ENCODE peak calls at places on chromosomes 12 and 14, in eight cellular contexts. R, X, I, E, T, U, Y and N are unnamed samples.

GRCh38 chr14:86777950-86778602 is 1214.9 kb downstream of the GALC start:
- DNase-seq in R (no peak), X (no peak), I (no peak), E (no peak), T (no peak), U (no peak), Y (no peak), N (no peak)

GRCh38 chr14:50560929-50561280 is 960 bp downstream of the ATL1 start:
- DNase-seq in R (peak; percentile 27), X (peak; percentile 66), I (peak; percentile 12), E (peak; percentile 75), T (peak; percentile 76), U (peak; percentile 84), Y (peak; percentile 81), N (no peak)

GRCh38 chr14:31746326-31746725 is 185.1 kb downstream of the NUBPL start:
- DNase-seq in R (no peak), X (no peak), I (no peak), E (no peak), T (no peak), U (no peak), Y (no peak), N (no peak)

GRCh38 chr12:50764861-50765324 is 992 bp downstream of the ATF1 start:
- DNase-seq in R (peak; percentile 62), X (peak; percentile 74), I (no peak), E (peak; percentile 32), T (no peak), U (peak; percentile 43), Y (no peak), N (peak; percentile 78)

GRCh38 chr12:108337235-108338223 is 1.6 kb downstream of the CMKLR1 start:
- DNase-seq in R (peak; percentile 85), X (peak; percentile 20), I (no peak), E (peak; percentile 25), T (no peak), U (no peak), Y (no peak), N (peak; percentile 88)

GRCh38 chr14:21455592-21455911 is 371 bp downstream of the CHD8 start:
- DNase-seq in R (no peak), X (no peak), I (no peak), E (no peak), T (no peak), U (no peak), Y (peak; percentile 58), N (peak; percentile 76)

GRCh38 chr14:60183724-60184596 is 18.8 kb upstream of the DHRS7 start:
- DNase-seq in R (peak; percentile 58), X (peak; percentile 26), I (peak; percentile 72), E (no peak), T (no peak), U (no peak), Y (no peak), N (no peak)

GRCh38 chr14:91649930-91650329 is 82.0 kb downstream of the CATSPERB start:
- DNase-seq in R (peak; percentile 25), X (peak; percentile 43), I (peak; percentile 18), E (peak; percentile 7), T (no peak), U (no peak), Y (no peak), N (peak; percentile 79)

GRCh38 chr12:53430116-53430515 is 6.5 kb downstream of the AMHR2 start:
- DNase-seq in R (no peak), X (no peak), I (no peak), E (no peak), T (no peak), U (no peak), Y (no peak), N (no peak)

GRCh38 chr14:54427914-54428313 is 13.3 kb downstream of the CNIH1 start:
- DNase-seq in R (no peak), X (no peak), I (no peak), E (no peak), T (no peak), U (no peak), Y (no peak), N (no peak)

GRCh38 chr14:54425537-54426274 is 15.5 kb downstream of the CNIH1 start:
- DNase-seq in R (no peak), X (no peak), I (no peak), E (no peak), T (no peak), U (no peak), Y (no peak), N (no peak)

GRCh38 chr14:54423991-54424390 is 17.2 kb downstream of the CNIH1 start:
- DNase-seq in R (no peak), X (no peak), I (no peak), E (no peak), T (no peak), U (no peak), Y (no peak), N (no peak)

GRCh38 chr14:54424479-54424901 is 16.7 kb downstream of the CNIH1 start:
- DNase-seq in R (no peak), X (no peak), I (no peak), E (no peak), T (no peak), U (no peak), Y (no peak), N (no peak)

DNA sequence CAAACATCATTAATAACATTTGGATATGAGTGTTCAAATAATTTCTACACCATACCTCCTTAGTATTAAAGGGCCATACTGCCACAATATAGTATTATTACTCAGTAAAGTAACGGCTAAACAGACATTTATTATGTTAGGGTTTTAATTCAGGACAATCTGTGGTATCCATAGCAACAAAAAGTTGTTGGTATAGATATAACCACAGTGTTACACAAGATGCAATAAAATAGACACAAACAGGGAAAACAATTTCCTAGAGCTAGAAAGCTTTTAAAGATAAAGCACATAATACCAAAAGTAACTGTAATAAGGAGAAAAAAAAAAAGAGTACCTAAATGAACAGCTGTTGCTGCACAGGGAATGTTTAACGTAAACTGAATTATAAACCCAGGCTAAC is 16.1 kb downstream of the CNIH1 start:
- DNase-seq in R (no peak), X (no peak), I (no peak), E (no peak), T (no peak), U (no peak), Y (no peak), N (no peak)
- H3K36me3 ChIP-seq in R (peaks cover 5% of the 10 kb centered on the region), X (peaks cover 90% of the 10 kb centered on the region), I (peaks cover 10% of the 10 kb centered on the region), E (no peaks in the 10 kb centered on the region), T (peaks cover 18% of the 10 kb centered on the region), U (no peaks in the 10 kb centered on the region), Y (no peaks in the 10 kb centered on the region), N (peaks cover 43% of the 10 kb centered on the region)

GRCh38 chr12:104342147-104342546 is 38.6 kb downstream of the EID3 start:
- DNase-seq in R (no peak), X (no peak), I (no peak), E (no peak), T (no peak), U (no peak), Y (no peak), N (no peak)
- H3K36me3 ChIP-seq in R (peaks cover 13% of the 10 kb centered on the region), X (peaks cover 82% of the 10 kb centered on the region), I (peaks cover 24% of the 10 kb centered on the region), E (no peaks in the 10 kb centered on the region), T (peaks cover 32% of the 10 kb centered on the region), U (no peaks in the 10 kb centered on the region), Y (no peaks in the 10 kb centered on the region), N (peaks cover 89% of the 10 kb centered on the region)

GRCh38 chr12:122139941-122140340 is 34.1 kb downstream of the IL31 start:
- DNase-seq in R (no peak), X (no peak), I (no peak), E (no peak), T (no peak), U (no peak), Y (no peak), N (peak; percentile 77)

GRCh38 chr12:122138616-122139015 is 35.4 kb downstream of the IL31 start:
- DNase-seq in R (no peak), X (no peak), I (no peak), E (no peak), T (no peak), U (no peak), Y (no peak), N (peak; percentile 9)

GRCh38 chr12:122139266-122139665 is 34.8 kb downstream of the IL31 start:
- DNase-seq in R (no peak), X (no peak), I (no peak), E (no peak), T (no peak), U (no peak), Y (no peak), N (peak; percentile 65)

GRCh38 chr12:122141911-122142725 is 31.9 kb downstream of the IL31 start:
- DNase-seq in R (no peak), X (no peak), I (no peak), E (no peak), T (no peak), U (no peak), Y (no peak), N (peak; percentile 81)

DNA sequence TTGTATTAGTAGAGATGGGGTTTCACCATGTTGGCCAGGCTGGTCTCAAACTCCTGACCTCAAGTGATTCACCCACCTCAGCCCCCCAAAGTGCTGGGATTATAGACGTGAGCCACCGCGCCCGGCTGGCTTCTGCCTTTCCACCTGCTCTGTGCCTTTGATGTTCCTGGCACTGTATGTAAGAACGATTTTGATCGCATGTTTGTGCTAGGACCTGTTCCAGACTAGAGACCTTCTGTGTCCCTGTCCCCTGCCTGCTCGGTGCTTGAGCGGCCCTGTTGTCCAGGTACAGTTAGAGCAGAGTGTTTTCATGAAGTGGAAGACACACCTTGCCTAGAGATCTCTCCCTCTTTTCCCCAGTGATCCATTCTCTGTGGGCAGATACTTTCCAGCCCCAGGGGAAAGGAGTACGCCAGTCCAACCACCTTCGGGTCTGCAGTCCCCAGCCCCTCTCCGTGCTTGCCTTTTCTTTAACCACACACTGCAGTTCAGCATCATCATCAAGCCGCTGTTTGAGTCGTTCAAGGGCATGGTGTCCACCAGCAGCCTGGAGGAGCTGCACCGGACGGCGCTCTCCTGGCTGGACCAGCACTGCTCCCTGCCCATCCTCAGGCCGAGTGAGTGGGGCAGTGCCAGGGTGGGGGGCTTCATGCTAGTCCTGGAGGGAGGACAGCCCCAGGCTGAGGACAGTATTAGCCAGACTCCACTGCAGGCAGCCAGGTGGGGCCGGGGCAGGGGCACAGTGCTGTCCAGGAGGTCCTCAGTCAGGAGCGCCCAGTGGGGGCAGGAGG is 33.4 kb downstream of the IL31 start:
- DNase-seq in R (no peak), X (no peak), I (no peak), E (no peak), T (no peak), U (no peak), Y (no peak), N (peak; percentile 71)
- H3K36me3 ChIP-seq in R (peaks cover 12% of the 10 kb centered on the region), X (peaks cover 43% of the 10 kb centered on the region), I (peaks cover 22% of the 10 kb centered on the region), E (no peaks in the 10 kb centered on the region), T (peaks cover 48% of the 10 kb centered on the region), U (no peaks in the 10 kb centered on the region), Y (peaks cover 13% of the 10 kb centered on the region), N (peaks cover 46% of the 10 kb centered on the region)

DNA sequence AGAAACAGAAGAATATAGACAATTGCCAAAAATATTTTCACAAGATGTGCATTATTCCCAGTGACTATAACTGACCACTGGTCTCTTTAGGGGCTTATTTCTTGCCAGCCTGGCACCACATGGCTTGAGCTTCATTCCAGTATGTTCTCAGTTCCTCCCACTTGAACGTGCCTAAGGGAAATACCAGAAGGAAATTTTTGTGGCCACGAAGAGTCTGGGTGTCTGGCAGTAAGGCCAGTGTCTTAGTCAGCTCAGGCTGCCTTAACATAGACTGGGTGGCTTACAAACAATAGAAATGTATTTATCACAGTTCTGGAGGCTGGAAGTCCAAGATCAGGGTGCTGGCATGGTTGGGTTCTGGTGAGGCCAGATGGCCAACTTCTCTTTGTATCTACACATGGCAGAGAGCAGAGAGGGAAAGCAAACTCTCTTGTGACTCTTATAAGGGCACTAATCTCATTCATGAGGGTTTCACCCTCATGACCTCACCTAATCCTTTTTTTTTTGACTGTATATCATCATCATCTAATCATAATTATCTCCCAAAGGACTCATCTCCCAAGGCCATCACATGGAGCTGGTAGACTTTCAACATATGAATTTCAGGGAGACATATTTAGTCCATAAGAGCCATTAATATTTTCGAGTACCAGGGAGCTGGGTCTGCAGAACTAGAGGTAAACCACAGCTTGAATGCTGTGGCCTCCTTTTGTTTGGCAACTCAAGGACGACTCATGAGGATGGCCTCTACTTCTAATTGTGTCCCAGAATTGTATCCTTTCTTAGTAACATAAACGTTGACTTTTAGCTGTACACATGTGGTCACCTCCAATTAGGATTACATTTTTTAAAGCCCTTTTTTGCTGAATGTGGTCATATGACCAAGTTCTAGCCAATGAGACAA is 5.1 kb upstream of the SMOC1 start:
- DNase-seq in R (no peak), X (no peak), I (no peak), E (no peak), T (no peak), U (no peak), Y (no peak), N (peak; percentile 82)
- H3K36me3 ChIP-seq in R (no peaks in the 10 kb centered on the region), X (no peaks in the 10 kb centered on the region), I (no peaks in the 10 kb centered on the region), E (no peaks in the 10 kb centered on the region), T (no peaks in the 10 kb centered on the region), U (no peaks in the 10 kb centered on the region), Y (no peaks in the 10 kb centered on the region), N (no peaks in the 10 kb centered on the region)